ENCODE peak calls at places on chromosomes 6 and 20, in eight cellular contexts. G is tibial nerve, R is body of pancreas, M is esophagus squamous epithelium, X is ovary, E is right lobe of liver, A is heart left ventricle, V is stomach. P is an unnamed sample. For H3K4me1, the result is how much of the 10 kb centered on the place peaks cover.

GRCh38 chr6:167840160-167840525 is 13.4 kb downstream of the AFDN start:
- DNase-seq in X (no peak), E (no peak), M (no peak), V (no peak), R (no peak), G (no peak), A (no peak), P (no peak)

GRCh38 chr20:48630342-48631075 is 197.3 kb downstream of the PREX1 start:
- DNase-seq in M (no peak), E (no peak), R (no peak), G (no peak), X (no peak), A (no peak), V (no peak), P (no peak)

GRCh38 chr6:105991561-105992314 is 94.4 kb upstream of the PRDM1 start:
- DNase-seq in E (peak), G (no peak), R (peak), X (peak), M (no peak), A (no peak), V (peak), P (no peak)

GRCh38 chr20:53773792-53774371 is 180.2 kb upstream of the ZNF217 start:
- DNase-seq in E (no peak), M (no peak), X (no peak), A (no peak), G (no peak), R (no peak), V (no peak), P (no peak)

GRCh38 chr6:170100046-170100445 is 190.8 kb downstream of the DLL1 start:
- DNase-seq in M (no peak), V (peak), E (peak), X (no peak), R (no peak), A (peak), G (no peak), P (no peak)

GRCh38 chr6:138818496-138819194 is 22.8 kb downstream of the ECT2L start:
- DNase-seq in E (no peak), X (no peak), V (no peak), M (no peak), A (no peak), R (no peak), G (no peak), P (no peak)

GRCh38 chr20:198225-198624 is 8.7 kb upstream of the DEFB128 start:
- DNase-seq in G (no peak), E (no peak), X (no peak), A (no peak), M (no peak), R (no peak), V (no peak), P (no peak)

GRCh38 chr6:47073125-47074110 is 31.3 kb upstream of the ADGRF1 start:
- DNase-seq in R (no peak), X (no peak), G (no peak), V (no peak), E (no peak), M (no peak), A (no peak), P (no peak)

GRCh38 chr6:99064769-99065168 is 117.0 kb upstream of the FBXL4 start:
- DNase-seq in R (no peak), X (no peak), E (no peak), A (no peak), M (no peak), G (no peak), V (no peak), P (no peak)

GRCh38 chr20:5834436-5835005 is 84.3 kb downstream of the SHLD1 start:
- DNase-seq in X (no peak), V (no peak), R (no peak), A (no peak), E (no peak), M (no peak), G (no peak), P (no peak)

GRCh38 chr20:57266251-57267157 is at the start of gene BMP7:
- DNase-seq in X (no peak), E (no peak), G (peak), A (no peak), M (no peak), R (no peak), V (no peak), P (no peak)

GRCh38 chr20:835220-836045 is 1.9 kb downstream of the FAM110A start:
- DNase-seq in G (no peak), M (no peak), R (peak), E (peak), A (peak), X (peak), V (peak), P (peak)

GRCh38 chr20:63538204-63539091 is 1.3 kb upstream of the PTK6 start:
- DNase-seq in X (no peak), G (no peak), V (peak), E (no peak), R (peak), A (no peak), M (no peak), P (no peak)

GRCh38 chr6:2061880-2062279 is 183.5 kb downstream of the GMDS start:
- DNase-seq in E (no peak), M (no peak), V (no peak), R (no peak), A (no peak), X (no peak), G (no peak), P (no peak)

GRCh38 chr20:8244637-8245036 is 112.6 kb downstream of the PLCB1 start:
- DNase-seq in A (no peak), X (no peak), V (no peak), E (no peak), M (no peak), G (no peak), R (no peak), P (peak)

GRCh38 chr6:118589186-118589585 is 41.1 kb downstream of the PLN start:
- DNase-seq in X (no peak), A (no peak), E (no peak), M (no peak), R (no peak), G (no peak), V (no peak), P (no peak)

GRCh38 chr6:152642578-152643375 is 5.6 kb upstream of the SYNE1 start:
- DNase-seq in M (no peak), E (peak), V (peak), R (peak), G (no peak), X (peak), A (peak), P (peak)

GRCh38 chr6:131210469-131210868 is 75.2 kb downstream of the AKAP7 start:
- DNase-seq in R (no peak), M (no peak), X (no peak), G (no peak), V (no peak), E (no peak), A (no peak), P (no peak)

GRCh38 chr6:148203281-148203925 is 139.2 kb upstream of the SASH1 start:
- DNase-seq in R (no peak), E (no peak), A (no peak), G (no peak), V (no peak), M (no peak), X (no peak), P (no peak)

GRCh38 chr6:15595461-15596173 is 67.2 kb downstream of the DTNBP1 start:
- DNase-seq in E (no peak), R (no peak), X (no peak), A (no peak), G (no peak), V (no peak), M (no peak), P (no peak)

GRCh38 chr6:139402935-139403386 is 28.5 kb upstream of the CITED2 start:
- DNase-seq in V (no peak), G (no peak), R (no peak), A (no peak), M (no peak), E (no peak), X (no peak), P (no peak)

GRCh38 chr20:4638826-4639225 is 82.9 kb upstream of the PRND start:
- DNase-seq in G (no peak), M (no peak), X (no peak), A (no peak), V (no peak), R (no peak), E (no peak), P (no peak)

GRCh38 chr20:10672579-10673127 is 1.1 kb downstream of the JAG1 start:
- DNase-seq in V (peak), E (peak), G (no peak), A (peak), M (no peak), R (peak), X (peak), P (peak)

GRCh38 chr6:80638222-80639055 is 532.0 kb downstream of the BCKDHB start:
- DNase-seq in G (no peak), X (no peak), R (peak), M (no peak), A (no peak), E (no peak), V (peak), P (peak)

GRCh38 chr6:82365011-82365751 is 1.6 kb downstream of the TPBG start:
- DNase-seq in R (peak), G (no peak), V (peak), E (no peak), X (no peak), A (peak), M (no peak), P (no peak)

GRCh38 chr6:157946865-157947532 is 34.7 kb upstream of the SYNJ2 start:
- DNase-seq in A (no peak), X (no peak), G (no peak), V (no peak), R (no peak), E (no peak), M (no peak), P (no peak)

GRCh38 chr20:10925767-10926166 is 252.0 kb upstream of the JAG1 start:
- DNase-seq in E (no peak), X (no peak), A (no peak), V (no peak), G (no peak), R (no peak), M (no peak), P (no peak)

GRCh38 chr6:4482461-4482860 is 293.7 kb upstream of the CDYL start:
- DNase-seq in V (no peak), A (no peak), X (no peak), R (no peak), G (no peak), E (no peak), M (no peak), P (no peak)

GRCh38 chr6:111306104-111306888 is 176.7 kb downstream of the REV3L start:
- DNase-seq in E (no peak), M (no peak), A (no peak), V (no peak), G (no peak), R (no peak), X (no peak), P (no peak)

GRCh38 chr6:156396791-156397418 is 380.3 kb upstream of the ARID1B start:
- DNase-seq in E (no peak), M (no peak), X (no peak), V (no peak), A (no peak), R (no peak), G (no peak), P (no peak)

GRCh38 chr20:54458219-54458618 is 17.2 kb upstream of the DOK5 start:
- DNase-seq in E (no peak), R (no peak), G (no peak), A (no peak), V (no peak), M (no peak), X (no peak), P (no peak)

GRCh38 chr6:13527669-13528051 is 40.3 kb upstream of the GFOD1 start:
- DNase-seq in V (no peak), E (no peak), X (no peak), M (no peak), A (no peak), G (no peak), R (no peak), P (no peak)

GRCh38 chr6:13526718-13527668 is 39.6 kb upstream of the GFOD1 start:
- DNase-seq in R (no peak), X (no peak), V (no peak), M (no peak), G (no peak), E (no peak), A (peak), P (peak)

GRCh38 chr6:13528232-13528631 is 40.8 kb upstream of the GFOD1 start:
- DNase-seq in M (no peak), A (no peak), R (no peak), G (no peak), V (no peak), E (no peak), X (no peak), P (no peak)

GRCh38 chr6:13524801-13525508 is 37.6 kb upstream of the GFOD1 start:
- DNase-seq in G (no peak), A (no peak), R (no peak), E (no peak), X (no peak), M (no peak), V (no peak), P (no peak)

GRCh38 chr6:13526339-13526717 is 38.9 kb upstream of the GFOD1 start:
- DNase-seq in E (no peak), M (no peak), X (no peak), G (no peak), R (no peak), A (no peak), V (no peak), P (no peak)
- H3K4me1 ChIP-seq in E (under half), M (under half), X (under half), G (under half), R (under half), A (under half), V (under half), P (under half)

GRCh38 chr6:43623880-43624785 is 4.9 kb downstream of the GTPBP2 start:
- DNase-seq in M (no peak), V (no peak), X (no peak), A (no peak), R (no peak), G (no peak), E (no peak), P (no peak)
- TF ChIP-seq POLR2A in M (no peak), V (no peak), X (no peak), A (no peak), R (no peak), G (no peak), E (no peak), P (no peak)

GRCh38 chr20:32773214-32773613 is 11.0 kb downstream of the DNMT3B start:
- DNase-seq in X (no peak), M (no peak), V (no peak), R (no peak), E (no peak), G (no peak), A (no peak), P (no peak)
- H3K4me1 ChIP-seq in X (under half), M (under half), V (under half), R (under half), E (under half), G (under half), A (under half), P (under half)

GRCh38 chr20:17681741-17682102 is 320 bp downstream of the RRBP1 start:
- DNase-seq in X (no peak), R (no peak), V (no peak), G (no peak), E (no peak), M (no peak), A (no peak), P (no peak)

GRCh38 chr20:17683218-17684076 is 1.4 kb upstream of the RRBP1 start:
- DNase-seq in E (no peak), A (no peak), R (no peak), M (no peak), V (no peak), X (no peak), G (no peak), P (no peak)

GRCh38 chr20:17680836-17681740 is 954 bp downstream of the RRBP1 start:
- DNase-seq in A (peak), R (peak), X (peak), M (peak), V (peak), G (peak), E (peak), P (peak)

GRCh38 chr20:17682889-17683198 is 802 bp upstream of the RRBP1 start:
- DNase-seq in G (no peak), X (no peak), R (no peak), M (no peak), A (no peak), V (no peak), E (no peak), P (no peak)

DNA sequence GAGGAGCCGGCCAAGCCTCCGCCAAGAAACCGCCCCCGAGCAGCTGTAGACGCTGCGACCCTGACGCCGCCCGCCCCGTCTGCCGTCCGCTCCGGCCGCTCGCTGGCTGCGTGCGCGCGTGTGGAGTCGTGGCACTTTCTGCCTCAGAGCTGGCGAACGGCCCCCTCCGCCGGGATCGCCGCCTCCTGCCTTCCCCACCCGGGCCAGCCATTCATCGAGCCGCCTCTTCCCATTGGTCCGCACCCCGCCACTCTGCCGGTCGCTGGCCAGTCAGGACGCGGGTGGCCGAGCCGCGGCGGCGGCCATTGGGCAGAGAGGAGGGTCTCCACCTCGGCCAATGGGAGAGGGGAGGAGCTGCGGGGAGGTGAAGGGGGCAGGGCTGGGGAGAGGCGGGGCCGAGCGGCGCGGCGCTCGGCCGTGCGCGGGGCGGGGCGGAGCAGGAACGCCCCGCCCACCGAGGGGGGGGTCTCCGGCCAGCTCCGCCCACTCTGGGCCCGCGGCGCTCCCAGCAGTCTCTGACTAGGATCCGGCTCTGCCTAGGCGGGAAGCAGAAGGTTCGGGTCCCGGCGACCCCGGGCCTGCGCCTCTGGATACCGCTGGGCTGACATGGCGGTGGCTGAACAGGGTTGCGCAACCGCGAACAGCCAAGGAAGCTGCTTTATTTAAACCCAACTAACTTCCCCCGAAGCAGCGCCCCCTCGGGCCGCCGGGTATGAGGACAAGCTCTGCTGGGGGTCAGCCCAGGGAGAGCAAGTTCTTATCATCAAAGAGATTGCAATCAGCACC is at the start of gene RRBP1:
- DNase-seq in E (peak), R (peak), V (peak), X (peak), A (peak), G (peak), M (peak), P (peak)
- TF ChIP-seq POLR2A in E (peak), R (peak), V (no peak), X (peak), A (no peak), G (peak), M (peak), P (peak)

DNA sequence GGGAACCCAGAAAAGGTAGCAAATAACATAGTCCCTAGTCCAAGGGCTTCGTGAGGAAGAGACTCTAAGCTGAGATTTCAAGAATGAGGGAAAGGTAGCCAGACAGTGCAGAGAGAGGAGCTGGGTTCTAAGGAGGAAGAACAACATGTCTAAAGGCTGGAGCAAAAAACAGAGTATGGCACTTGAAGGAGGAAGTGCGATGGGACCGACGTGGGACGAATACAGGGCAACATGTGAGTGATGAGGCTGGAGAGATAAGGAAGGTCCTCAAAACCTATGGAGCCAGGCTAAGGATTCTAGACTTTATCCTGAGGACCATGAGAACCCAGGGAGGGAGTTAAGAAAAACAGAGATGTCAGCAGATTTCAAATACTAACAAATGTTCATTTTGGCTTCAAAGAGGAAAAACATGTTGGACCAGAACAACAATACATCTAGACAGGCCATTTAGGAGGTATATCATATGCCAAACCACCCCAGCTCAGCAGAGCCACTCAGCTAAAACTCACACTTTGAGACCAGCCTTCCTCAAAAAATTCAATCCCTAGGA is 17.5 kb downstream of the ATXN1 start:
- DNase-seq in M (no peak), E (no peak), R (no peak), G (no peak), X (no peak), A (no peak), V (no peak), P (no peak)
- H3K4me1 ChIP-seq in M (half or more), E (under half), R (under half), G (under half), X (under half), A (under half), V (half or more), P (under half)

DNA sequence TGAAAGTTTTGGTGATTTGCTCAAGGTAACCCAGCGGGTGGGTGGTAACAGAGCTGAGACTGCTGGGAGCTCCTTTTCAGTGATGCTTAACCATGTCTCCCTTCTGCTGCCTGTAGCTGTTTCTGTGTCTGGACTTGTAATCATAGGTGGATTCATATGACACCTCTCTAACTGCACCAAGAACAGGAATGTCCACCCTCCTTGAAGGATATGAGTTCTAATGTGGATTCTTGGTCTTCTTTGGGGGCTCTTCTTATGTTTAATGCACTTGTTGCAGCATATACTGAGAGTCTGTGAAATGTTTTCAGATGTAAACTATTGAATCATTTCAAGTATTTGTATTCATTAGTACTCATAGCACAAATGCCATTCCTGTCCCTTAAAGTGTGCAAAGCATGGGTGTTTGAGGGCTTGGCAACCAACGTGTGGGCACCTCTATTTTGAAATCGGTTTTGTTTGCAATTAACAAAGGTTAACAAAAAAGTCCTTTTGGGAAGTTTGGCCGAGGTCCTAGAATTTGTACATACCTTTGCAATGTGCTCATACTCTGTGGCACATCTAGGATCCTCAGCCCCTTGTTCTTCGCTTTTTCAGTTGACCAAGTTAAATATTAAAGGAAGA is 138.0 kb downstream of the SOX4 start:
- DNase-seq in M (no peak), V (no peak), E (peak), A (no peak), G (no peak), R (peak), X (no peak), P (no peak)
- TF ChIP-seq POLR2A in M (no peak), V (no peak), E (no peak), A (no peak), G (no peak), R (no peak), X (no peak), P (no peak)

GRCh38 chr6:109460161-109460830 is 4.7 kb upstream of the MICAL1 start:
- DNase-seq in X (no peak), G (no peak), V (no peak), M (no peak), R (no peak), E (peak), A (no peak), P (no peak)
- H3K4me1 ChIP-seq in X (under half), G (under half), V (half or more), M (under half), R (under half), E (under half), A (under half), P (under half)

DNA sequence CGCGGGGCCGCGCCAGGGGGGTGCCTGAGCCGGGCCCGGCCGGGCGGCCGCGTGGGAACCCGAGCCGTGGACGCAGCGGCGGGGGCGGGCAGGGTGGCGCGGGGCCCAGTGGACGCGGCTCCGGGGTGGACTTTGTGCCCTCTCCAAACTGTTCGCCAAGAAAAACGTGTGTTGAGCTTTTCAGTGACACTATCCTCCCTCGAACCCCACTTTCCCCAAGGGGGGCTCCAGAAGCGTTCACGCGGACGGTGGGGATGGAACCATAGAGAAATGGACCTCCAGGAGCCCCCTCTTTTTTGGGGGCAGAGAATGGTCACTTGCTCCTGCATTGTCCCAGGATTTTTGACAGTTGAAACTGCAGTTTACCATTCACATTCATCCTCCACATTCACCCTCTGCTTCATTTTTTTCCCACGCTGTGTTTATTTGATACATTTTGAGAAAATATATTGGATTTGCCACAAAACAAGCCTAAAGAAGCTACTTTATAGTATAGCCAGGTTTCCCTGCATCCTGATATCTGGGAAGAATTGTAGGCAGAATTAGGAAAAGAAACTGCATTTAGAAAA is 2.8 kb upstream of the HIVEP1 start:
- DNase-seq in G (no peak), X (no peak), M (no peak), E (no peak), V (peak), R (no peak), A (no peak), P (no peak)
- TF ChIP-seq POLR2A in G (no peak), X (no peak), M (no peak), E (no peak), V (no peak), R (no peak), A (no peak), P (no peak)